ENCODE peak calls at places on chromosome 2, in five cellular contexts. Z, W, H, D and Y are unnamed samples.

GRCh38 chr2:128502638-128503246 is 184.1 kb upstream of the HS6ST1 start:
- DNase-seq in W (no peak), D (no peak), Z (peak; percentile 6), H (no peak), Y (no peak)

GRCh38 chr2:24566630-24567029 is 75.6 kb downstream of the NCOA1 start:
- DNase-seq in Z (no peak), D (no peak), W (no peak), H (no peak), Y (no peak)

GRCh38 chr2:124027182-124027581 is 2.1 kb downstream of the CNTNAP5 start:
- DNase-seq in Z (no peak), W (peak; percentile 62), D (peak; percentile 36), H (peak; percentile 30), Y (no peak)

GRCh38 chr2:206361407-206362045 is 81.8 kb upstream of the ADAM23 start:
- DNase-seq in W (peak; percentile 55), D (no peak), H (no peak), Z (no peak), Y (peak; percentile 57)

GRCh38 chr2:105563000-105563719 is 164.3 kb upstream of the FHL2 start:
- DNase-seq in H (no peak), Z (no peak), D (no peak), W (no peak), Y (no peak)

GRCh38 chr2:79453918-79454317 is 58.9 kb upstream of the CTNNA2 start:
- DNase-seq in D (no peak), H (peak; percentile 2), Z (no peak), W (no peak), Y (no peak)

GRCh38 chr2:240835528-240835927 is 15.5 kb upstream of the KIF1A start:
- DNase-seq in H (no peak), W (no peak), D (no peak), Z (no peak), Y (no peak)

GRCh38 chr2:157190151-157190550 is 67.4 kb upstream of the GALNT5 start:
- DNase-seq in Z (no peak), W (no peak), H (peak; percentile 91), D (peak; percentile 96), Y (no peak)

GRCh38 chr2:20224191-20224715 is 677 bp downstream of the SDC1 start:
- DNase-seq in Z (no peak), D (no peak), H (no peak), W (no peak), Y (peak; percentile 54)

GRCh38 chr2:160432633-160433032 is 61.0 kb downstream of the RBMS1 start:
- DNase-seq in D (peak; percentile 56), Z (no peak), W (peak; percentile 98), H (peak; percentile 83), Y (no peak)

GRCh38 chr2:46299365-46300263 is 2.4 kb downstream of the EPAS1 start:
- DNase-seq in W (peak; percentile 73), D (peak; percentile 59), Z (no peak), H (peak; percentile 68), Y (no peak)

GRCh38 chr2:121648206-121648605 is 1.1 kb downstream of the CLASP1 start:
- DNase-seq in W (no peak), D (peak; percentile 4), H (peak; percentile 45), Z (no peak), Y (peak; percentile 15)

GRCh38 chr2:9153589-9153988 is 53.0 kb upstream of the ASAP2 start:
- DNase-seq in W (no peak), Z (no peak), D (no peak), H (no peak), Y (no peak)

GRCh38 chr2:48346124-48346536 is 183.8 kb upstream of the STON1 start:
- DNase-seq in Z (no peak), W (no peak), H (peak; percentile 88), D (peak; percentile 80), Y (no peak)

GRCh38 chr2:41934323-41935003 is 113.4 kb upstream of the PKDCC start:
- DNase-seq in W (no peak), H (peak; percentile 87), Z (no peak), D (peak; percentile 83), Y (no peak)

GRCh38 chr2:58974426-58974825 is 733.3 kb upstream of the FANCL start:
- DNase-seq in Z (no peak), W (no peak), H (no peak), D (no peak), Y (no peak)

GRCh38 chr2:111160758-111161157 is 40.0 kb downstream of the BCL2L11 start:
- DNase-seq in D (peak; percentile 86), Z (no peak), W (peak; percentile 78), H (peak; percentile 94), Y (no peak)

GRCh38 chr2:73134471-73134870 is 21.7 kb upstream of the RAB11FIP5 start:
- DNase-seq in W (no peak), D (no peak), Z (no peak), H (peak; percentile 41), Y (no peak)

GRCh38 chr2:19769513-19769912 is 132.3 kb downstream of the TTC32 start:
- DNase-seq in H (no peak), W (peak; percentile 54), Z (no peak), D (no peak), Y (no peak)

GRCh38 chr2:61469424-61470121 is 1.3 kb downstream of the USP34 start:
- DNase-seq in Z (no peak), W (peak; percentile 21), H (peak; percentile 20), D (no peak), Y (no peak)

GRCh38 chr2:234881413-234882241 is 70.2 kb upstream of the SH3BP4 start:
- DNase-seq in Z (peak; percentile 21), H (peak; percentile 89), D (peak; percentile 91), W (peak; percentile 86), Y (peak; percentile 5)
- H3K4me3 ChIP-seq in Z (no peak overlapping the region), H (peak overlapping the region; percentile 12), D (no peak overlapping the region), W (no peak overlapping the region), Y (no peak overlapping the region)

DNA sequence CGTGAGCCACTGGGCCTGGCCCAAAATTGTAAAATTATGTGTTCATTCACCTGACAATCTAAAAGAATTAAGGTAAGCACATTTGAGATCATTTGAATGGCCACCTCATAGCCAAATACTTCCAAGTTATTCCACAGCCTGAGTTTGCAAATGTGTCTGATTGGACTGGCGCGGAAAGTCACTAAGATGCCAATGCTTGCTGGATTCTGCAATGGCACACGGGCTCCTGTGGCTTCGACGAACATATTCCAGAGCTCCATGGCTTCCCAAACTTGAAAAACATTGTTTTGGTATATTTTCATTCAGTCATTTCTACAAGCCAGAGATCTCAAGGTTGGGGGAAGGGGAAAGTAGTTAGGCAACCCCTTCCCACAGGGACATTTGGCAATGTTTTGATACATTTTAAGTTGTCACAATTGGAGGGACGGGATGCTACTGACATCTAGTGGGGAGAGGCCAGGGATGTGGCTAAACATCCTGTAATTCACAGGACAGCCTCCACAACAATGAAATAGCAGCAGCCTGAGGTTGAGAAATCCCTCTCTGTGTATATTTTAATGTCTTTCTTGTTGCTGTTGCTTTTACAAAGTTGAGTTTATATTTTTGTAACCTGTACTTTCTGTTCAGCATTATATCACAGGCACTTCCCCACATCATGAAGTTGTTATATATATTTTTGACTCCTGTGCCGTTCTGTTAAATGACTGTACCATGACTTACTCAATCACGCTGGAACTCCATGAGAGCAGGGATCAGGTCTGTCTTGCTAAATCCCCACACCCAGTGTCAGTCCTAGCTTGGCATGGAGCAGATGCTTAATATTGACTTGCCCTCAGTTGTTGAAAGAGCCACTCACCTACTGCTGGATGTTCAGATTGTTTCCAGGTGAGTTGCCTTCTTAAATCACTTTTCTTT is 56.9 kb downstream of the COL4A4 start:
- DNase-seq in W (peak; percentile 55), Z (no peak), D (peak; percentile 63), H (peak; percentile 52), Y (no peak)
- TF ChIP-seq CTCF in W (peak; percentile 78), Z (peak; percentile 46), D (peak; percentile 91), H (peak; percentile 95), Y (peak; percentile 73)

GRCh38 chr2:26196683-26197418 is 24.0 kb downstream of the GAREM2 start:
- DNase-seq in Z (no peak), W (no peak), H (no peak), D (no peak), Y (no peak)
- H3K36me3 ChIP-seq in Z (no peaks in the 10 kb centered on the region), W (peaks cover 43% of the 10 kb centered on the region), H (peaks cover 29% of the 10 kb centered on the region), D (peaks cover 67% of the 10 kb centered on the region), Y (peaks cover 23% of the 10 kb centered on the region)

GRCh38 chr2:176554107-176555048 is 285.1 kb downstream of the MTX2 start:
- DNase-seq in W (peak; percentile 54), H (peak; percentile 57), Z (no peak), D (peak; percentile 30), Y (no peak)
- H3K4me3 ChIP-seq in W (peak overlapping the region; percentile 40), H (peak overlapping the region; percentile 58), Z (peak overlapping the region; percentile 29), D (peak overlapping the region; percentile 60), Y (peak overlapping the region; percentile 44)

DNA sequence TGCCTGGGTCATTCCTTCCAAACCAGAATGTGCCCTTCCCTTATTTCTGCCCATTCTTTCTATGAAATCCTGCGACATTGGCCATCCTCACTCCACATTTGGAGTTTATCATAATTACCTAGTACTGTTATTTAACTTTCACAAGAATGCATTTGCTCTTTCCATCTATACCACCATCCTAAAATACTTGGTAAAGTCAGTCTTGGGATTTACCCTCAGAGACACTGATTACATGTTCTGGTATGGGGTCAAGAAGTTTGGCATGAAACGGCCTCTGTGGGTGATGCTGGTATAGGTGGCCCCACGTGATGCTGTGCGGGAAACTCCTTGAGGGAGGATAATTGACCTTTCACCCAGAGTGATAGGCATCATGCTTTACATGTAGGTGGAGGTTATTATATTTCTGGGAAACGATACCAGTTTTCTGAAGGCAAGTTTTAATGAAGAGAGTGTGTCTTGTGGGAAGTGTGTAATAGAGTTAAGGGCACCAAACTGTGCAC is 123.5 kb downstream of the FMNL2 start:
- DNase-seq in W (no peak), D (no peak), Z (no peak), H (no peak), Y (no peak)
- TF ChIP-seq CTCF in W (no peak), D (no peak), Z (no peak), H (no peak), Y (no peak)